ENCODE peak calls at places on chromosomes 5 and 9, in five cellular contexts. L, M, T, N and F are unnamed samples.

GRCh38 chr5:96530901-96531300 is 97.9 kb upstream of the PCSK1 start:
- DNase-seq in L (no peak), N (no peak), T (no peak), M (no peak), F (no peak)

GRCh38 chr9:96344458-96345180 is 38.9 kb downstream of the SLC35D2 start:
- DNase-seq in T (peak), M (no peak), L (peak), N (peak), F (peak)

GRCh38 chr9:130677252-130677651 is 12.9 kb downstream of the PRDM12 start:
- DNase-seq in M (no peak), L (no peak), T (no peak), N (no peak), F (no peak)

GRCh38 chr5:143355710-143356109 is 47.8 kb downstream of the NR3C1 start:
- DNase-seq in L (peak), M (peak), T (peak), N (peak), F (peak)

GRCh38 chr9:128128836-128129590 is 1.5 kb upstream of the PTGES2 start:
- DNase-seq in N (no peak), M (peak), T (no peak), L (no peak), F (no peak)

GRCh38 chr5:139708877-139709586 is 60.9 kb downstream of the CXXC5 start:
- DNase-seq in T (peak), N (peak), M (peak), L (no peak), F (no peak)

GRCh38 chr5:31962321-31962720 is 211.8 kb downstream of the GOLPH3 start:
- DNase-seq in T (no peak), L (no peak), N (no peak), M (no peak), F (no peak)

GRCh38 chr5:109550077-109550476 is 139.7 kb upstream of the MAN2A1 start:
- DNase-seq in L (no peak), M (no peak), N (no peak), T (no peak), F (no peak)

GRCh38 chr5:29276371-29276770 is 1917.1 kb upstream of the CDH6 start:
- DNase-seq in T (no peak), M (no peak), L (no peak), N (no peak), F (no peak)

GRCh38 chr5:6722015-6722414 is 8.8 kb downstream of the TENT4A start:
- DNase-seq in M (no peak), T (peak), N (no peak), L (no peak), F (no peak)

GRCh38 chr5:5638193-5638592 is 215.7 kb downstream of the ICE1 start:
- DNase-seq in L (no peak), T (peak), M (no peak), N (no peak), F (no peak)

GRCh38 chr9:32942755-32943460 is 58.5 kb downstream of the APTX start:
- DNase-seq in L (no peak), M (no peak), N (no peak), T (no peak), F (no peak)

GRCh38 chr5:17157916-17158529 is 59.4 kb upstream of the BASP1 start:
- DNase-seq in N (peak), L (no peak), T (peak), M (no peak), F (no peak)

GRCh38 chr5:60842859-60843692 is 993 bp downstream of the ELOVL7 start:
- DNase-seq in M (no peak), N (peak), L (no peak), T (no peak), F (no peak)

GRCh38 chr9:37187713-37188439 is 67.5 kb downstream of the ZCCHC7 start:
- DNase-seq in M (no peak), L (no peak), T (no peak), N (no peak), F (no peak)
- H3K4me3 ChIP-seq in M (no peak), L (no peak), T (no peak), N (no peak), F (no peak)

GRCh38 chr5:173279166-173279565 is 44.2 kb upstream of the NKX2-5 start:
- DNase-seq in M (no peak), N (no peak), L (no peak), T (no peak), F (no peak)

GRCh38 chr5:173282916-173283315 is 45.3 kb downstream of the STC2 start:
- DNase-seq in T (no peak), M (peak), N (no peak), L (no peak), F (no peak)

GRCh38 chr5:173283318-173284288 is 44.6 kb downstream of the STC2 start:
- DNase-seq in L (no peak), T (peak), M (peak), N (peak), F (peak)

GRCh38 chr5:173278641-173279040 is 43.6 kb upstream of the NKX2-5 start:
- DNase-seq in M (no peak), T (no peak), L (no peak), N (no peak), F (no peak)

DNA sequence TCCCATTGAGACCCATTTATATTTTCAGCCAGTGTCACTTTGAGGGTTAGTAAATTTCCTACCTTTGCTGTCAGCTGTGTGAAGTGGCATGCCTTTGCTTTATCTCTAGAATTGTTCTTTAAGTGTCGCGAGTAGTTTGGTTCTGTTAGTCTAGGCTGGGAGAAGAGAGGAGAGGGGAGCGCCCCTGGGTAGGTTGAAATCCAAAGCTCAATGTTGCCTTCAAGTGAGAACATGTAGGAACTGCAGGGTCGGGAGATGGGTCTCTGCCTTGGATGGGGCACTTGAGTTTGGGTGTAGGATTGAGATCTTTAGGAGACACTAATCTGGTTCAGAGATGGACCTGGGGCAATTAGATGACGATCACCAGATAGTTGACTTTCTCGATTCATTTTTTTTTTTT is 46.3 kb downstream of the STC2 start:
- DNase-seq in N (no peak), M (no peak), T (peak), L (no peak), F (no peak)
- TF ChIP-seq CTCF in N (no peak), M (no peak), T (peak), L (peak), F (peak)

GRCh38 chr5:151023047-151023615 is 2.7 kb downstream of the GPX3 start:
- DNase-seq in M (no peak), L (no peak), T (peak), N (peak), F (no peak)
- H3K4me3 ChIP-seq in M (peak), L (no peak), T (no peak), N (no peak), F (no peak)

DNA sequence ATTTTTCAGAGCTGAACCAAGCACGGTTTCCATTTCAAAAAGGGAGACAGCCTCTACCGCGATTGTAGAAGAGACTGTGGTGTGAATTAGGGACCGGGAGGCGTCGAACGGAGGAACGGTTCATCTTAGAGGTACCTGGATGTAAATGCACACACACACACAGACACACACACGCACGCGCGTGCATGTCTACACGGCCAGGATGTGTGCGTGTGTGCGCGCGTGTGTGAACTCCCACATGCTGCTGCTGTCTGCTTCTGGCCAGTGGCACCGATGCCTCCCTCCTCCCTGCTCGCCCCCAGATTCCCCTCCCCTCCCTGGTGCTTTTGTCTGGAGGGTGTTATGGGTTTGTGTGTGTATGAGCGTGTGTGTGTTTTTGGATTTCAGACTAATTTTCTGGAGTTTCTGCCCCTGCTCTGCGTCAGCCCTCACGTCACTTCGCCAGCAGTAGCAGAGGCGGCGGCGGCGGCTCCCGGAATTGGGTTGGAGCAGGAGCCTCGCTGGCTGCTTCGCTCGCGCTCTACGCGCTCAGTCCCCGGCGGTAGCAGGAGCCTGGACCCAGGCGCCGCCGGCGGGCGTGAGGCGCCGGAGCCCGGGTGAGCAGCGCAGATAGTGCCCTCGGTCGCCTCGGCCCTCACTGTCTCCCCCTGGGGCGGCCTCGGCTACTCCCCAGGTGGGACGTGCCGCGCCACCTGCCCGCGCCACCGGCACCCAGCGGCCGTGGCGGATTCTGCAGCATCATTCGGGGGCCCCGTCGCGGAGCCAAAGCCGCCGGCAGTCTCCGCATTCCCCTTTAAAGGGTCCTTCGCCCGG is at the start of gene NTRK2:
- DNase-seq in L (no peak), M (peak), T (peak), N (peak), F (no peak)
- TF ChIP-seq CTCF in L (peak), M (no peak), T (no peak), N (no peak), F (no peak)

GRCh38 chr9:110092792-110093191 is 115.2 kb downstream of the C9orf152 start:
- DNase-seq in L (no peak), M (no peak), N (no peak), T (no peak), F (no peak)
- H3K4me3 ChIP-seq in L (no peak), M (no peak), N (no peak), T (no peak), F (no peak)

DNA sequence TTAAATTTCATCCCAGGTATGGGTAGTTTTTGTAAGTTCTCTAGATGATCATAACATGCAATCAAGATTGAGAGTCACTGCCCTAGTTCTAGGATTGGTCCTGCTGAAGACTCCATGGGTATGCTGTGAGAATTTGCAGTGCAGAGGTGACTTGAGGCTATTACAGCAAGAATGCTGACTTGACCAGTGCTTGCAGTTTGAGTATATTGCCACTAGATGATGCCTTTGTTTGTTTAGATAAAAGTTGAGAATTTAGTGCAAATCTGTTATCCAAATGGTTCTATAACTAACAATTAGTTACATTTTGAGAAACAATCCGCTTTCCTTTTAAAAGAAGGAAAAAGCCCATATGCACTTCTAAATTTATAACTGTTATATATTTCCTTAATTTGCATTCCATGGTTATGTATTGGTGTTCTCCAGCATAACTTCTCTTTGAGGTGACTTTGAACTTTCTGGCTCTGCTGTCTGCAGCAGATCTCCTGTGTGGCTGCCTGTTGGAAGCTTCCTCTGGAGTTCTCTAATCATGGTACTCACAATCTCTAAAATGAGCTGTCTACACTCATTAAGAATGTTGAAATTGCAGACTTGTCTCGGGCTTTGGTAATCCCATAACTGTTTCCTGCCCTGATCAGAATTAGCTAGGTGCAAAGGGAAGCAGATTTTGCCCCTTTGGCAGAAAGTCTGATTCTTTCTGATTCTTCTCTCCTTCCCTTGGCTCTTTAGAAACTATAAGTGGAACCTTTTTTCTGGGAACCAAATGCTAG is 24.9 kb downstream of the MELK start:
- DNase-seq in L (peak), T (peak), M (no peak), N (no peak), F (no peak)
- TF ChIP-seq CTCF in L (peak), T (peak), M (peak), N (peak), F (peak)

DNA sequence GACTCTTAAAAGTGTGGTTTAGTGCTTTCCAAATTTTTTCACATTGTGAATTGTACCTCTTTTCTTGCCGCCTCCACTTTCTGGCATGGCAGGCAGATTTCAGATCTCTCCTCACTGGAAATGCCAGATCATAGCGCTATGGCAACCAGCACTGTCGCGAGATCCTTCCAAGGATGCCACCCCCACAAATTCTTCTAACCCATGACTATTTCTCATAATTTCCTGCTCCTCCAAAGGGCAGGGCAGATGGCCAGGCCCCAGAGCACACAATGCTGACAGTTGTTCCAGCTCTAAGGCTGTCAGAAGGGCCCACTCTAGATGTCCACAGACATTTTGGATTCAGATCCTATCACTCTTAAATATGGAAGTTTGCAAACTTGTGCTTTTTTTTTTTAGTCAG is 446.2 kb upstream of the RIOK2 start:
- DNase-seq in T (peak), M (peak), N (no peak), L (peak), F (peak)
- H3K4me3 ChIP-seq in T (no peak), M (no peak), N (no peak), L (no peak), F (no peak)